ENCODE peak calls at places on chromosomes 2 and 18, in seven cellular contexts. One of them, this sample, is unnamed.

GRCh38 chr18:37611623-37612279 is 46.2 kb upstream of the CELF4 start:
- ATAC-seq in stimulated activated naive CD8-positive, alpha-beta T cell treated with anti-CD3 and anti-CD28 coated beads, Interleukin-15, Interleukin-2, amounts not matched to agents 100 U/mL and 50 U/mL, for 24 hours: no peak
- ATAC-seq in RWPE2: no peak
- ATAC-seq in Right ventricle myocardium inferior: no peak
- ATAC-seq in upper lobe of right lung: no peak
- ATAC-seq in sciatic nerve: no peak
- ATAC-seq in naive B cell: no peak
- ATAC-seq in this sample: no peak

GRCh38 chr2:95374451-95374915 is 28.0 kb upstream of the FAHD2A start:
- ATAC-seq in stimulated activated naive CD8-positive, alpha-beta T cell treated with anti-CD3 and anti-CD28 coated beads, Interleukin-15, Interleukin-2, amounts not matched to agents 100 U/mL and 50 U/mL, for 24 hours: peak; percentile 11
- ATAC-seq in RWPE2: no peak
- ATAC-seq in Right ventricle myocardium inferior: no peak
- ATAC-seq in upper lobe of right lung: no peak
- ATAC-seq in sciatic nerve: peak; percentile 15
- ATAC-seq in naive B cell: no peak
- ATAC-seq in this sample: no peak

GRCh38 chr18:60146220-60146960 is 226.2 kb downstream of the MC4R start:
- ATAC-seq in stimulated activated naive CD8-positive, alpha-beta T cell treated with anti-CD3 and anti-CD28 coated beads, Interleukin-15, Interleukin-2, amounts not matched to agents 100 U/mL and 50 U/mL, for 24 hours: peak; percentile 61
- ATAC-seq in RWPE2: no peak
- ATAC-seq in Right ventricle myocardium inferior: no peak
- ATAC-seq in upper lobe of right lung: no peak
- ATAC-seq in sciatic nerve: no peak
- ATAC-seq in naive B cell: no peak
- ATAC-seq in this sample: no peak

GRCh38 chr2:55165567-55165966 is 66.5 kb downstream of the CLHC1 start:
- ATAC-seq in stimulated activated naive CD8-positive, alpha-beta T cell treated with anti-CD3 and anti-CD28 coated beads, Interleukin-15, Interleukin-2, amounts not matched to agents 100 U/mL and 50 U/mL, for 24 hours: no peak
- ATAC-seq in RWPE2: peak; percentile 60
- ATAC-seq in Right ventricle myocardium inferior: no peak
- ATAC-seq in upper lobe of right lung: peak; percentile 49
- ATAC-seq in sciatic nerve: no peak
- ATAC-seq in naive B cell: no peak
- ATAC-seq in this sample: peak; percentile 51

GRCh38 chr2:169507698-169508097 is 1.8 kb upstream of the KLHL41 start:
- ATAC-seq in stimulated activated naive CD8-positive, alpha-beta T cell treated with anti-CD3 and anti-CD28 coated beads, Interleukin-15, Interleukin-2, amounts not matched to agents 100 U/mL and 50 U/mL, for 24 hours: no peak
- ATAC-seq in RWPE2: peak; percentile 85
- ATAC-seq in Right ventricle myocardium inferior: no peak
- ATAC-seq in upper lobe of right lung: no peak
- ATAC-seq in sciatic nerve: no peak
- ATAC-seq in naive B cell: no peak
- ATAC-seq in this sample: no peak

GRCh38 chr2:110804915-110805314 is 72.5 kb downstream of the ACOXL start:
- ATAC-seq in stimulated activated naive CD8-positive, alpha-beta T cell treated with anti-CD3 and anti-CD28 coated beads, Interleukin-15, Interleukin-2, amounts not matched to agents 100 U/mL and 50 U/mL, for 24 hours: peak; percentile 98
- ATAC-seq in RWPE2: no peak
- ATAC-seq in Right ventricle myocardium inferior: no peak
- ATAC-seq in upper lobe of right lung: peak; percentile 8
- ATAC-seq in sciatic nerve: no peak
- ATAC-seq in naive B cell: peak; percentile 80
- ATAC-seq in this sample: no peak

GRCh38 chr18:68152770-68153169 is 562.1 kb downstream of the TMX3 start:
- ATAC-seq in stimulated activated naive CD8-positive, alpha-beta T cell treated with anti-CD3 and anti-CD28 coated beads, Interleukin-15, Interleukin-2, amounts not matched to agents 100 U/mL and 50 U/mL, for 24 hours: no peak
- ATAC-seq in RWPE2: no peak
- ATAC-seq in Right ventricle myocardium inferior: no peak
- ATAC-seq in upper lobe of right lung: peak; percentile 52
- ATAC-seq in sciatic nerve: no peak
- ATAC-seq in naive B cell: no peak
- ATAC-seq in this sample: no peak

GRCh38 chr2:196195302-196195701 is 23.9 kb upstream of the STK17B start:
- ATAC-seq in stimulated activated naive CD8-positive, alpha-beta T cell treated with anti-CD3 and anti-CD28 coated beads, Interleukin-15, Interleukin-2, amounts not matched to agents 100 U/mL and 50 U/mL, for 24 hours: no peak
- ATAC-seq in RWPE2: no peak
- ATAC-seq in Right ventricle myocardium inferior: no peak
- ATAC-seq in upper lobe of right lung: no peak
- ATAC-seq in sciatic nerve: no peak
- ATAC-seq in naive B cell: no peak
- ATAC-seq in this sample: no peak

GRCh38 chr18:6482198-6482977 is 67.7 kb upstream of the L3MBTL4 start:
- ATAC-seq in stimulated activated naive CD8-positive, alpha-beta T cell treated with anti-CD3 and anti-CD28 coated beads, Interleukin-15, Interleukin-2, amounts not matched to agents 100 U/mL and 50 U/mL, for 24 hours: peak; percentile 40
- ATAC-seq in RWPE2: peak; percentile 35
- ATAC-seq in Right ventricle myocardium inferior: peak; percentile 99
- ATAC-seq in upper lobe of right lung: peak; percentile 98
- ATAC-seq in sciatic nerve: peak; percentile 99
- ATAC-seq in naive B cell: peak; percentile 50
- ATAC-seq in this sample: peak; percentile 68

GRCh38 chr2:65640793-65641103 is 208.3 kb upstream of the SPRED2 start:
- ATAC-seq in stimulated activated naive CD8-positive, alpha-beta T cell treated with anti-CD3 and anti-CD28 coated beads, Interleukin-15, Interleukin-2, amounts not matched to agents 100 U/mL and 50 U/mL, for 24 hours: no peak
- ATAC-seq in RWPE2: no peak
- ATAC-seq in Right ventricle myocardium inferior: no peak
- ATAC-seq in upper lobe of right lung: no peak
- ATAC-seq in sciatic nerve: no peak
- ATAC-seq in naive B cell: no peak
- ATAC-seq in this sample: no peak

GRCh38 chr18:74229005-74229404 is 62.8 kb downstream of the CYB5A start:
- ATAC-seq in stimulated activated naive CD8-positive, alpha-beta T cell treated with anti-CD3 and anti-CD28 coated beads, Interleukin-15, Interleukin-2, amounts not matched to agents 100 U/mL and 50 U/mL, for 24 hours: no peak
- ATAC-seq in RWPE2: no peak
- ATAC-seq in Right ventricle myocardium inferior: no peak
- ATAC-seq in upper lobe of right lung: no peak
- ATAC-seq in sciatic nerve: no peak
- ATAC-seq in naive B cell: no peak
- ATAC-seq in this sample: no peak

GRCh38 chr2:111226797-111227700 is 106.3 kb downstream of the BCL2L11 start:
- ATAC-seq in stimulated activated naive CD8-positive, alpha-beta T cell treated with anti-CD3 and anti-CD28 coated beads, Interleukin-15, Interleukin-2, amounts not matched to agents 100 U/mL and 50 U/mL, for 24 hours: peak; percentile 36
- ATAC-seq in RWPE2: no peak
- ATAC-seq in Right ventricle myocardium inferior: no peak
- ATAC-seq in upper lobe of right lung: no peak
- ATAC-seq in sciatic nerve: no peak
- ATAC-seq in naive B cell: no peak
- ATAC-seq in this sample: no peak

GRCh38 chr2:119794237-119794636 is 34.5 kb downstream of the PTPN4 start:
- ATAC-seq in stimulated activated naive CD8-positive, alpha-beta T cell treated with anti-CD3 and anti-CD28 coated beads, Interleukin-15, Interleukin-2, amounts not matched to agents 100 U/mL and 50 U/mL, for 24 hours: no peak
- ATAC-seq in RWPE2: no peak
- ATAC-seq in Right ventricle myocardium inferior: peak; percentile 71
- ATAC-seq in upper lobe of right lung: no peak
- ATAC-seq in sciatic nerve: no peak
- ATAC-seq in naive B cell: no peak
- ATAC-seq in this sample: no peak

GRCh38 chr2:892401-892800 is 58.2 kb upstream of the SNTG2 start:
- ATAC-seq in stimulated activated naive CD8-positive, alpha-beta T cell treated with anti-CD3 and anti-CD28 coated beads, Interleukin-15, Interleukin-2, amounts not matched to agents 100 U/mL and 50 U/mL, for 24 hours: no peak
- ATAC-seq in RWPE2: no peak
- ATAC-seq in Right ventricle myocardium inferior: no peak
- ATAC-seq in upper lobe of right lung: no peak
- ATAC-seq in sciatic nerve: no peak
- ATAC-seq in naive B cell: no peak
- ATAC-seq in this sample: no peak

GRCh38 chr2:104033399-104033798 is 820.5 kb upstream of the POU3F3 start:
- ATAC-seq in stimulated activated naive CD8-positive, alpha-beta T cell treated with anti-CD3 and anti-CD28 coated beads, Interleukin-15, Interleukin-2, amounts not matched to agents 100 U/mL and 50 U/mL, for 24 hours: no peak
- ATAC-seq in RWPE2: no peak
- ATAC-seq in Right ventricle myocardium inferior: no peak
- ATAC-seq in upper lobe of right lung: no peak
- ATAC-seq in sciatic nerve: no peak
- ATAC-seq in naive B cell: no peak
- ATAC-seq in this sample: no peak

GRCh38 chr2:203579131-203579643 is 44.1 kb upstream of the RAPH1 start:
- ATAC-seq in stimulated activated naive CD8-positive, alpha-beta T cell treated with anti-CD3 and anti-CD28 coated beads, Interleukin-15, Interleukin-2, amounts not matched to agents 100 U/mL and 50 U/mL, for 24 hours: peak; percentile 86
- ATAC-seq in RWPE2: peak; percentile 90
- ATAC-seq in Right ventricle myocardium inferior: no peak
- ATAC-seq in upper lobe of right lung: peak; percentile 96
- ATAC-seq in sciatic nerve: no peak
- ATAC-seq in naive B cell: no peak
- ATAC-seq in this sample: peak; percentile 43

GRCh38 chr2:168632733-168633132 is 169.7 kb upstream of the NOSTRIN start:
- ATAC-seq in stimulated activated naive CD8-positive, alpha-beta T cell treated with anti-CD3 and anti-CD28 coated beads, Interleukin-15, Interleukin-2, amounts not matched to agents 100 U/mL and 50 U/mL, for 24 hours: no peak
- ATAC-seq in RWPE2: no peak
- ATAC-seq in Right ventricle myocardium inferior: peak; percentile 87
- ATAC-seq in upper lobe of right lung: peak; percentile 75
- ATAC-seq in sciatic nerve: peak; percentile 68
- ATAC-seq in naive B cell: peak; percentile 46
- ATAC-seq in this sample: peak; percentile 85

GRCh38 chr18:48161911-48162698 is 231.6 kb upstream of the SMAD2 start:
- ATAC-seq in stimulated activated naive CD8-positive, alpha-beta T cell treated with anti-CD3 and anti-CD28 coated beads, Interleukin-15, Interleukin-2, amounts not matched to agents 100 U/mL and 50 U/mL, for 24 hours: peak; percentile 12
- ATAC-seq in RWPE2: peak; percentile 7
- ATAC-seq in Right ventricle myocardium inferior: no peak
- ATAC-seq in upper lobe of right lung: peak; percentile 46
- ATAC-seq in sciatic nerve: no peak
- ATAC-seq in naive B cell: peak; percentile 30
- ATAC-seq in this sample: peak; percentile 76

GRCh38 chr2:58569460-58570185 is 328.5 kb upstream of the FANCL start:
- ATAC-seq in stimulated activated naive CD8-positive, alpha-beta T cell treated with anti-CD3 and anti-CD28 coated beads, Interleukin-15, Interleukin-2, amounts not matched to agents 100 U/mL and 50 U/mL, for 24 hours: peak; percentile 52
- ATAC-seq in RWPE2: peak; percentile 66
- ATAC-seq in Right ventricle myocardium inferior: no peak
- ATAC-seq in upper lobe of right lung: peak; percentile 34
- ATAC-seq in sciatic nerve: no peak
- ATAC-seq in naive B cell: no peak
- ATAC-seq in this sample: no peak

GRCh38 chr2:33134764-33135560 is 188.2 kb downstream of the LTBP1 start:
- ATAC-seq in stimulated activated naive CD8-positive, alpha-beta T cell treated with anti-CD3 and anti-CD28 coated beads, Interleukin-15, Interleukin-2, amounts not matched to agents 100 U/mL and 50 U/mL, for 24 hours: no peak
- ATAC-seq in RWPE2: peak; percentile 22
- ATAC-seq in Right ventricle myocardium inferior: peak; percentile 33
- ATAC-seq in upper lobe of right lung: peak; percentile 7
- ATAC-seq in sciatic nerve: peak; percentile 63
- ATAC-seq in naive B cell: no peak
- ATAC-seq in this sample: peak; percentile 56

GRCh38 chr2:63614983-63615945 is 26.5 kb downstream of the MDH1 start:
- ATAC-seq in stimulated activated naive CD8-positive, alpha-beta T cell treated with anti-CD3 and anti-CD28 coated beads, Interleukin-15, Interleukin-2, amounts not matched to agents 100 U/mL and 50 U/mL, for 24 hours: no peak
- ATAC-seq in RWPE2: peak; percentile 89
- ATAC-seq in Right ventricle myocardium inferior: no peak
- ATAC-seq in upper lobe of right lung: no peak
- ATAC-seq in sciatic nerve: no peak
- ATAC-seq in naive B cell: no peak
- ATAC-seq in this sample: peak; percentile 57

GRCh38 chr2:109676346-109676897 is 62.3 kb downstream of the SOWAHC start:
- ATAC-seq in stimulated activated naive CD8-positive, alpha-beta T cell treated with anti-CD3 and anti-CD28 coated beads, Interleukin-15, Interleukin-2, amounts not matched to agents 100 U/mL and 50 U/mL, for 24 hours: no peak
- ATAC-seq in RWPE2: peak; percentile 52
- ATAC-seq in Right ventricle myocardium inferior: no peak
- ATAC-seq in upper lobe of right lung: peak; percentile 10
- ATAC-seq in sciatic nerve: no peak
- ATAC-seq in naive B cell: no peak
- ATAC-seq in this sample: peak; percentile 24

GRCh38 chr2:164898475-164898874 is 56.9 kb downstream of the SLC38A11 start:
- ATAC-seq in stimulated activated naive CD8-positive, alpha-beta T cell treated with anti-CD3 and anti-CD28 coated beads, Interleukin-15, Interleukin-2, amounts not matched to agents 100 U/mL and 50 U/mL, for 24 hours: no peak
- ATAC-seq in RWPE2: peak; percentile 48
- ATAC-seq in Right ventricle myocardium inferior: no peak
- ATAC-seq in upper lobe of right lung: peak; percentile 93
- ATAC-seq in sciatic nerve: peak; percentile 30
- ATAC-seq in naive B cell: no peak
- ATAC-seq in this sample: peak; percentile 52

GRCh38 chr18:21194871-21195771 is 46.9 kb upstream of the GREB1L start:
- ATAC-seq in stimulated activated naive CD8-positive, alpha-beta T cell treated with anti-CD3 and anti-CD28 coated beads, Interleukin-15, Interleukin-2, amounts not matched to agents 100 U/mL and 50 U/mL, for 24 hours: no peak
- ATAC-seq in RWPE2: peak; percentile 59
- ATAC-seq in Right ventricle myocardium inferior: no peak
- ATAC-seq in upper lobe of right lung: peak; percentile 61
- ATAC-seq in sciatic nerve: no peak
- ATAC-seq in naive B cell: no peak
- ATAC-seq in this sample: peak; percentile 44

GRCh38 chr2:46248171-46248570 is 49.0 kb upstream of the EPAS1 start:
- ATAC-seq in stimulated activated naive CD8-positive, alpha-beta T cell treated with anti-CD3 and anti-CD28 coated beads, Interleukin-15, Interleukin-2, amounts not matched to agents 100 U/mL and 50 U/mL, for 24 hours: no peak
- ATAC-seq in RWPE2: no peak
- ATAC-seq in Right ventricle myocardium inferior: no peak
- ATAC-seq in upper lobe of right lung: no peak
- ATAC-seq in sciatic nerve: no peak
- ATAC-seq in naive B cell: no peak
- ATAC-seq in this sample: no peak

GRCh38 chr2:42942214-42942989 is 150.0 kb upstream of the HAAO start:
- ATAC-seq in stimulated activated naive CD8-positive, alpha-beta T cell treated with anti-CD3 and anti-CD28 coated beads, Interleukin-15, Interleukin-2, amounts not matched to agents 100 U/mL and 50 U/mL, for 24 hours: no peak
- ATAC-seq in RWPE2: no peak
- ATAC-seq in Right ventricle myocardium inferior: no peak
- ATAC-seq in upper lobe of right lung: no peak
- ATAC-seq in sciatic nerve: no peak
- ATAC-seq in naive B cell: no peak
- ATAC-seq in this sample: no peak

GRCh38 chr2:129233751-129234406 is 745.6 kb upstream of the RAB6C start:
- ATAC-seq in stimulated activated naive CD8-positive, alpha-beta T cell treated with anti-CD3 and anti-CD28 coated beads, Interleukin-15, Interleukin-2, amounts not matched to agents 100 U/mL and 50 U/mL, for 24 hours: no peak
- ATAC-seq in RWPE2: peak; percentile 71
- ATAC-seq in Right ventricle myocardium inferior: peak; percentile 73
- ATAC-seq in upper lobe of right lung: peak; percentile 29
- ATAC-seq in sciatic nerve: peak; percentile 73
- ATAC-seq in naive B cell: no peak
- ATAC-seq in this sample: no peak